ENCODE peak calls at places on chromosomes 2 and 18, in seven cellular contexts. One of them, this sample, is unnamed.

GRCh38 chr2:164068063-164068462 is 332.3 kb upstream of the FIGN start:
- DNase-seq in GM23248: peak
- DNase-seq in GM12878: no peak
- DNase-seq in CD8-positive, alpha-beta memory T cell: no peak
- DNase-seq in endodermal cell: no peak
- DNase-seq in mammary epithelial cell: no peak
- DNase-seq in A549: no peak
- DNase-seq in this sample: no peak

GRCh38 chr2:203040966-203041521 is 26.4 kb downstream of the NBEAL1 start:
- DNase-seq in GM23248: no peak
- DNase-seq in GM12878: no peak
- DNase-seq in CD8-positive, alpha-beta memory T cell: no peak
- DNase-seq in endodermal cell: no peak
- DNase-seq in mammary epithelial cell: no peak
- DNase-seq in A549: no peak
- DNase-seq in this sample: no peak

GRCh38 chr2:222504714-222505113 is 80.4 kb downstream of the SGPP2 start:
- DNase-seq in GM23248: no peak
- DNase-seq in GM12878: peak
- DNase-seq in CD8-positive, alpha-beta memory T cell: no peak
- DNase-seq in endodermal cell: no peak
- DNase-seq in mammary epithelial cell: no peak
- DNase-seq in A549: no peak
- DNase-seq in this sample: no peak

GRCh38 chr18:57581301-57581934 is 5.1 kb downstream of the FECH start:
- DNase-seq in GM23248: no peak
- DNase-seq in GM12878: peak
- DNase-seq in CD8-positive, alpha-beta memory T cell: peak
- DNase-seq in endodermal cell: no peak
- DNase-seq in mammary epithelial cell: no peak
- DNase-seq in A549: no peak
- DNase-seq in this sample: no peak

GRCh38 chr18:13800505-13801259 is 23.3 kb upstream of the MC5R start:
- DNase-seq in GM23248: peak
- DNase-seq in GM12878: no peak
- DNase-seq in CD8-positive, alpha-beta memory T cell: no peak
- DNase-seq in endodermal cell: peak
- DNase-seq in mammary epithelial cell: peak
- DNase-seq in A549: peak
- DNase-seq in this sample: no peak

GRCh38 chr18:62757399-62758010 is 42.2 kb downstream of the PHLPP1 start:
- DNase-seq in GM23248: no peak
- DNase-seq in GM12878: no peak
- DNase-seq in CD8-positive, alpha-beta memory T cell: no peak
- DNase-seq in endodermal cell: peak
- DNase-seq in mammary epithelial cell: no peak
- DNase-seq in A549: no peak
- DNase-seq in this sample: no peak

GRCh38 chr2:198371902-198372611 is 567.7 kb downstream of the PLCL1 start:
- DNase-seq in GM23248: peak
- DNase-seq in GM12878: peak
- DNase-seq in CD8-positive, alpha-beta memory T cell: no peak
- DNase-seq in endodermal cell: no peak
- DNase-seq in mammary epithelial cell: peak
- DNase-seq in A549: no peak
- DNase-seq in this sample: no peak

GRCh38 chr18:48989304-48990284 is 38.8 kb upstream of the SMAD7 start:
- DNase-seq in GM23248: no peak
- DNase-seq in GM12878: no peak
- DNase-seq in CD8-positive, alpha-beta memory T cell: no peak
- DNase-seq in endodermal cell: peak
- DNase-seq in mammary epithelial cell: no peak
- DNase-seq in A549: no peak
- DNase-seq in this sample: peak

GRCh38 chr2:160125366-160125765 is 63.0 kb upstream of the PLA2R1 start:
- DNase-seq in GM23248: no peak
- DNase-seq in GM12878: no peak
- DNase-seq in CD8-positive, alpha-beta memory T cell: no peak
- DNase-seq in endodermal cell: no peak
- DNase-seq in mammary epithelial cell: no peak
- DNase-seq in A549: no peak
- DNase-seq in this sample: no peak

DNA sequence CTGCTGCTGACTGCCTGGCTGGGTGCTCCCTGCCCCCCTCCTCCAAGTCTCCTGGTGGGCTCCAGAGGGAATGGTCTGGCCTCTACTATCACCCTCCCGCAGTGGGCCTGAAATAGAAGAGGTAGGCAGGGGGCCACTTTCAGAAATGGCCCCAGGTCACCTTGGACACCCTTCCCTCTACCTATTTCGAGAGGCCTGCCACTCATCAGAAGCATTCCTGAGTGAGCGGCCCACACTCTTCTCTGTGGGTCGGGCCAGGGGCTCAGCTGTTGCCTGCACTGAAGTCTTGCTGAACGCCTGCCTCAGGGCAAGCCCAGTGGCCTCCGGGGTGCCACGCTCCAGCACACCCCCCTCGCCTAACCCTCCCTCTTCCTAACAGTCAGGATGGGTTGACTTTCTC is 124.9 kb downstream of the TNS1 start:
- DNase-seq in GM23248: no peak
- DNase-seq in GM12878: no peak
- DNase-seq in CD8-positive, alpha-beta memory T cell: no peak
- DNase-seq in endodermal cell: no peak
- DNase-seq in mammary epithelial cell: no peak
- DNase-seq in A549: no peak
- DNase-seq in this sample: no peak
- H3K27ac ChIP-seq in GM23248: no peak
- H3K27ac ChIP-seq in GM12878: no peak
- H3K27ac ChIP-seq in CD8-positive, alpha-beta memory T cell: no peak
- H3K27ac ChIP-seq in endodermal cell: no peak
- H3K27ac ChIP-seq in mammary epithelial cell: no peak
- H3K27ac ChIP-seq in A549: no peak
- H3K27ac ChIP-seq in this sample: peak

DNA sequence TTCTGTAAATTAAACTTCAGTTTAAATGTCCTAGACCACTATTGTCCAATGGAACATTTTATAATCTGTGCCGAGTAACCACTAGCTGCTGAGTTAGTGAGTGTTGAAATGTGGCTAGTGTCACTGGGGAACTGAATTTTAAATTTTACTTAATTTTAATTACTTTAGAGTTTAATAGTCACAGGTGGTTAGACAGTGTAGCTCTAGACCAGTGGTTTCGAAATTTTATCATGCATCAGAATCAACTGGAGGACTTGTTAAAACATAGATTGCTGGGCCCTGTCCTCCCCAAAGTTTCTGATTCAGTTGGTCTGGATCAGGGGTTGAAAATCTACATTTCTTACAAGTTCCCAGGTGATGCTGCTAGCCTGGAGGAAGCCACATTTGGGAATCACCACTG is 110.4 kb downstream of the FMNL2 start:
- DNase-seq in GM23248: no peak
- DNase-seq in GM12878: no peak
- DNase-seq in CD8-positive, alpha-beta memory T cell: no peak
- DNase-seq in endodermal cell: no peak
- DNase-seq in mammary epithelial cell: no peak
- DNase-seq in A549: no peak
- DNase-seq in this sample: no peak
- H3K27ac ChIP-seq in GM23248: peak
- H3K27ac ChIP-seq in GM12878: no peak
- H3K27ac ChIP-seq in CD8-positive, alpha-beta memory T cell: no peak
- H3K27ac ChIP-seq in endodermal cell: no peak
- H3K27ac ChIP-seq in mammary epithelial cell: peak
- H3K27ac ChIP-seq in A549: peak
- H3K27ac ChIP-seq in this sample: peak

DNA sequence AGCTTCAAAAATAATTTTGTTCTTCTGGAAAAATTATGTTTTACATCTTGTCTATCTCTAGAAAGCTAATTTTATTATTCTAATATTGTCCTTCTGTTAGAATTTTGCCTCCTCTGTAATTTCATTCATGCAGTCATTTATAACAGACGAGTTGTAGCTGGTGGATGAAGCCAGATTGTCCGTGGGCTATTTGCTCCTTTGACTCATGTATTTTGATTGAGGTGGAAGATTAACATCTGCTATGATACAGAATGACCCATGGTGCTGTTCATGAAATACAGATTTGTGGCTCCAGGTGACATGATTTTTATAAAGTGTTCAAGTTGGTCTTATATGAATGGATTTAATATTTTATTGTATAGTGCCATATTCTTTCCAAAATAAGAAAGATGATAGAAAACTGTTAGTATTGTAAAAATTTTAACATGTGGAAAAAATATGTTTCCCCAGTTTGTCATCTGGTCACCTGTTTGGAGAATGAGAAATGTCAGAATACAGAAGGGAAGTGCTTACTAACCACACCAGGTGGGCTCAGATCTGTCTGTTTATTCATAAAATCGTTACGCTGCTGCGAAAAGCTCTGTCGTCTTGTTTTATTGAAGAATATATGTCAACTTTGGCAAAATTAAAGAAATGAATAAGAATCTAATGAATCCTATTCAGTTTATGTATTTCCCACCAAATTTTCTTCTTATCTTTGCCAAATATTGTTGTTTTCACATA is 20.4 kb upstream of the L3MBTL4 start:
- DNase-seq in GM23248: no peak
- DNase-seq in GM12878: no peak
- DNase-seq in CD8-positive, alpha-beta memory T cell: no peak
- DNase-seq in endodermal cell: no peak
- DNase-seq in mammary epithelial cell: no peak
- DNase-seq in A549: no peak
- DNase-seq in this sample: no peak
- H3K27ac ChIP-seq in GM23248: no peak
- H3K27ac ChIP-seq in GM12878: no peak
- H3K27ac ChIP-seq in CD8-positive, alpha-beta memory T cell: no peak
- H3K27ac ChIP-seq in endodermal cell: no peak
- H3K27ac ChIP-seq in mammary epithelial cell: no peak
- H3K27ac ChIP-seq in A549: no peak
- H3K27ac ChIP-seq in this sample: no peak

GRCh38 chr2:43224571-43225092 is 1.8 kb downstream of the ZFP36L2 start:
- DNase-seq in GM23248: peak
- DNase-seq in GM12878: no peak
- DNase-seq in CD8-positive, alpha-beta memory T cell: peak
- DNase-seq in endodermal cell: peak
- DNase-seq in mammary epithelial cell: no peak
- DNase-seq in A549: no peak
- DNase-seq in this sample: no peak
- H3K27ac ChIP-seq in GM23248: peak
- H3K27ac ChIP-seq in GM12878: peak
- H3K27ac ChIP-seq in CD8-positive, alpha-beta memory T cell: peak
- H3K27ac ChIP-seq in endodermal cell: peak
- H3K27ac ChIP-seq in mammary epithelial cell: peak
- H3K27ac ChIP-seq in A549: peak
- H3K27ac ChIP-seq in this sample: peak

DNA sequence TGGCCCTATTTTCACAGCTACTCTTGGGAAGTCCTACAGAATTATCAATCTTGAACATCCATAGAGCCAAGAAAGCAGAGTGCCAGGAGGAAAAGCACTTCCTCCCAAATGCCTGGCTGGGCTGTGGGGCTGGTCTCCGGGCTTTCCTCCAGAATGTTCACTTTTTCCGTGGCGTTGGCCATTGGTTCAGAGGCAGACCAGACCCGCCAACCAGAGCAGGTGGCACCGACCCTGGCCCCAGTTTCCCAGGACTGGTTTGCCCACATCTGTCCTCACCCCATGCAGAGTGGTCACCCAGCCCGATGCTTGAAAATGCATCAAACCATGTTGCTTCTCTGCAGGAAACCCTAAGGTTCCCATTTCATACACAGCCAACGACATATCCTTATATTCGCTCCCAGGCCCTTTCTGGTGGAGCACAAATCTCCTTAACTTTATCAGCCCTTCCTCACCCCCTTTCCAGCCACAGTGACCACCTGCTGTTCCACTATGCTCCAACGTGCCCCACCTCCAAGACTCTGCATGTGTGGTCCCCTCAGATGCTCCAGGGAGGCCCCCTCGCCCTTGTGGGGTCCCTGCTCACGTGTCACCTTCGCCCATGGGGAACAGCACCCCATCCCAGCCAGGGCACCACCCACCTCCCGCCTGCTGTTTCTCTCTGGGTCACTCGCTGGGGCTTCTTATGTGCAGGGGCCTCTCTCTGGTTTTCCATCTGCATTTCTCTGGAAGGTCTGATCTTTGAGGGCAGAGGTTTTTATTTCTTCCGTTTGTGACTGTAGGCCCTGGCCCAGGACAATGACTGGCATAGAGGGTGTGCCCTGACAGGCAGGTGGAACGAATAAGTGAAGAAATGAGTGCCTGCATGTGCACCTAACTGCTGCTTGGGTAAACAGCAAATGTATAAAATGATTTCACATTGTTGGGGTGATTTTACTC is 92.9 kb downstream of the PXDN start:
- DNase-seq in GM23248: no peak
- DNase-seq in GM12878: no peak
- DNase-seq in CD8-positive, alpha-beta memory T cell: no peak
- DNase-seq in endodermal cell: peak
- DNase-seq in mammary epithelial cell: no peak
- DNase-seq in A549: no peak
- DNase-seq in this sample: peak
- H3K27ac ChIP-seq in GM23248: peak
- H3K27ac ChIP-seq in GM12878: no peak
- H3K27ac ChIP-seq in CD8-positive, alpha-beta memory T cell: no peak
- H3K27ac ChIP-seq in endodermal cell: no peak
- H3K27ac ChIP-seq in mammary epithelial cell: no peak
- H3K27ac ChIP-seq in A549: no peak
- H3K27ac ChIP-seq in this sample: peak

GRCh38 chr2:46001290-46001689 is 295.9 kb upstream of the EPAS1 start:
- DNase-seq in GM23248: no peak
- DNase-seq in GM12878: no peak
- DNase-seq in CD8-positive, alpha-beta memory T cell: no peak
- DNase-seq in endodermal cell: peak
- DNase-seq in mammary epithelial cell: no peak
- DNase-seq in A549: no peak
- DNase-seq in this sample: no peak
- H3K27ac ChIP-seq in GM23248: no peak
- H3K27ac ChIP-seq in GM12878: no peak
- H3K27ac ChIP-seq in CD8-positive, alpha-beta memory T cell: no peak
- H3K27ac ChIP-seq in endodermal cell: no peak
- H3K27ac ChIP-seq in mammary epithelial cell: no peak
- H3K27ac ChIP-seq in A549: no peak
- H3K27ac ChIP-seq in this sample: peak

DNA sequence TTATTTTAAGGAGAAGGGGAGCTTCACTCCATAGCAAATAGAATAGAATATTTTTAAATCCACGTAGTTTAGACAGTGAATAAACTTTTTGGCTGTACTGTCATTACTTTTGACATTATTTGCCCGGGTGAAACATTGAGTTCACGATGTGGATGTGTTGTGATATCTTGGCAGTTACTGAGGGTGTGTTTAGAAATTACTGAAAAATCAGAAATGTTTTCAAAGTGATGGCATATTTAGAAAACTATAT is 769 bp upstream of the FAM98A start:
- DNase-seq in GM23248: no peak
- DNase-seq in GM12878: no peak
- DNase-seq in CD8-positive, alpha-beta memory T cell: no peak
- DNase-seq in endodermal cell: no peak
- DNase-seq in mammary epithelial cell: no peak
- DNase-seq in A549: no peak
- DNase-seq in this sample: no peak
- H3K27ac ChIP-seq in GM23248: peak
- H3K27ac ChIP-seq in GM12878: no peak
- H3K27ac ChIP-seq in CD8-positive, alpha-beta memory T cell: peak
- H3K27ac ChIP-seq in endodermal cell: no peak
- H3K27ac ChIP-seq in mammary epithelial cell: peak
- H3K27ac ChIP-seq in A549: peak
- H3K27ac ChIP-seq in this sample: peak